ENCODE peak calls at places on chromosomes 3 and 15, in six cellular contexts. D is lower lobe of right lung, G is left ventricle myocardium inferior, X is ascending aorta, H is heart left ventricle, M is upper lobe of right lung. L is an unnamed sample. For H3K4me1 and H3K36me3, the result is how much of the 10 kb centered on the place peaks cover.

GRCh38 chr15:95192923-95193322 is 961.6 kb downstream of the MCTP2 start:
- DNase-seq in D (no peak), G (no peak), X (no peak), H (no peak), M (no peak), L (no peak)

GRCh38 chr3:138439646-138440045 is 5.2 kb downstream of the ESYT3 start:
- DNase-seq in D (no peak), G (no peak), X (no peak), H (no peak), M (no peak), L (no peak)

GRCh38 chr3:134754768-134755559 is 40.1 kb upstream of the EPHB1 start:
- DNase-seq in D (no peak), G (peak), X (no peak), H (peak), M (no peak), L (peak)

GRCh38 chr3:105967117-105967516 is 98.3 kb upstream of the CBLB start:
- DNase-seq in D (no peak), G (no peak), X (no peak), H (no peak), M (no peak), L (no peak)

GRCh38 chr3:94587291-94587690 is 524.4 kb downstream of the NSUN3 start:
- DNase-seq in D (no peak), G (no peak), X (no peak), H (no peak), M (no peak), L (no peak)

GRCh38 chr3:142447308-142447851 is 457 bp downstream of the XRN1 start:
- DNase-seq in D (peak), G (peak), X (no peak), H (no peak), M (peak), L (peak)

GRCh38 chr3:9067352-9067975 is 104.2 kb upstream of the RAD18 start:
- DNase-seq in D (no peak), G (no peak), X (no peak), H (no peak), M (no peak), L (peak)

GRCh38 chr3:12423918-12424634 is 60.2 kb upstream of the TSEN2 start:
- DNase-seq in D (no peak), G (no peak), X (no peak), H (no peak), M (no peak), L (peak)

GRCh38 chr3:196639517-196640500 is at the start of gene NRROS:
- DNase-seq in D (peak), G (peak), X (peak), H (peak), M (peak), L (peak)

GRCh38 chr15:65902373-65902772 is 33.1 kb downstream of the RAB11A start:
- DNase-seq in D (peak), G (peak), X (no peak), H (peak), M (peak), L (no peak)

GRCh38 chr3:149767720-149768119 is 15.4 kb upstream of the COMMD2 start:
- DNase-seq in D (no peak), G (no peak), X (no peak), H (no peak), M (no peak), L (no peak)

GRCh38 chr3:171350364-171350763 is 109.8 kb downstream of the TNIK start:
- DNase-seq in D (no peak), G (no peak), X (no peak), H (no peak), M (no peak), L (no peak)

GRCh38 chr15:29122506-29122905 is 147.1 kb downstream of the NSMCE3 start:
- DNase-seq in D (no peak), G (no peak), X (no peak), H (no peak), M (no peak), L (no peak)

GRCh38 chr15:74438696-74439316 is 5.0 kb upstream of the SEMA7A start:
- DNase-seq in D (peak), G (peak), X (no peak), H (peak), M (peak), L (peak)

GRCh38 chr3:63979093-63979492 is 44.2 kb downstream of the PSMD6 start:
- DNase-seq in D (no peak), G (no peak), X (no peak), H (no peak), M (no peak), L (no peak)

GRCh38 chr15:74380361-74381189 is 13.1 kb upstream of the CYP11A1 start:
- DNase-seq in D (no peak), G (no peak), X (no peak), H (no peak), M (no peak), L (no peak)

GRCh38 chr15:76312540-76313174 is 1.4 kb upstream of the ETFA start:
- DNase-seq in D (no peak), G (no peak), X (no peak), H (no peak), M (no peak), L (no peak)

GRCh38 chr3:127448161-127448561 is 142.4 kb downstream of the TPRA1 start:
- DNase-seq in D (no peak), G (no peak), X (no peak), H (no peak), M (peak), L (peak)

GRCh38 chr3:34108976-34109375 is 310.5 kb downstream of the PDCD6IP start:
- DNase-seq in D (no peak), G (no peak), X (no peak), H (no peak), M (no peak), L (no peak)

DNA sequence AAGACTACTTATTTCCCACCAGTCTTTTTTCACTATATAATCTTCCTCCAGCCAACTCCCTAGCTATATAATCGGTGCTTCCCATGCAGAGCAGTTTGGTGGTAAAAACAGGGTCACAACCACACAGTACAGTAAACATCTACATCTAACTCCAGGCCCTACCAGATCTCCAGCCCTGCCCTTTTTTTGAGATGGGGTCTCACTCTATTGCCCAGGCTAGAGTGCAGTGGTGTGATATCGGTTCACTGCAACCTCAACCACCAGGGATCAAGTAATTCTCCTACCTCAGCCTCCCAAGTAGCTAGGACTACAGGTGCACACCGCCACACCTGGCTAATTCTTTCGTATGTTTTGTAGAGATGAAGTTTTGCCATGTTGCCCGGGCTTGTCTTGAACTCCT is 49.1 kb upstream of the TLE3 start:
- DNase-seq in D (no peak), G (no peak), X (no peak), H (no peak), M (no peak), L (no peak)
- H3K4me1 ChIP-seq in D (under half), G (under half), X (under half), H (under half), M (under half), L (under half)

GRCh38 chr3:72354486-72354885 is 493.8 kb downstream of the SHQ1 start:
- DNase-seq in D (no peak), G (no peak), X (no peak), H (no peak), M (no peak), L (no peak)

GRCh38 chr3:72353236-72354105 is 494.8 kb downstream of the SHQ1 start:
- DNase-seq in D (no peak), G (no peak), X (no peak), H (no peak), M (no peak), L (no peak)

GRCh38 chr3:72351536-72351935 is 496.7 kb downstream of the SHQ1 start:
- DNase-seq in D (no peak), G (no peak), X (no peak), H (no peak), M (no peak), L (no peak)

GRCh38 chr3:72352176-72352575 is 496.1 kb downstream of the SHQ1 start:
- DNase-seq in D (no peak), G (no peak), X (no peak), H (no peak), M (no peak), L (no peak)

DNA sequence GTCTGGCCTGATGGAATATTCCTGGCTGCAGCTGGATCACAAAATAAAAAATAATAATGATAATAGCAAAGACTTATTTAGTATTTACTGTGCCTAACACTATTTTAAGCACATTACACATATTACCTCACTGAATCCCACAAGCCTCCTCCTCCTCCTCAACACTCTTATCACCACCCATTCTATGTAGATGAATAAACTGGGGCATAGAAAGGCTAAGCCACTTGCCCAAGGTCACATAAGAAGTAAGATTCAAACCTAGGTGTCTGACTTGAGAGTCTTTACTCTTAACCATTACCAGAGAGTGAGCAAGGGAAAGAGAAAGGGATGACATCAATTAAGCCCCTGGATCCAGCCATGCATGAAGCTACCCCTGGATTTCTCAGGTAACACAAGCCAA is 493.1 kb downstream of the SHQ1 start:
- DNase-seq in D (no peak), G (no peak), X (no peak), H (no peak), M (no peak), L (no peak)
- TF ChIP-seq CTCF in D (no peak), G (no peak), X (no peak), H (no peak), M (no peak), L (no peak)

DNA sequence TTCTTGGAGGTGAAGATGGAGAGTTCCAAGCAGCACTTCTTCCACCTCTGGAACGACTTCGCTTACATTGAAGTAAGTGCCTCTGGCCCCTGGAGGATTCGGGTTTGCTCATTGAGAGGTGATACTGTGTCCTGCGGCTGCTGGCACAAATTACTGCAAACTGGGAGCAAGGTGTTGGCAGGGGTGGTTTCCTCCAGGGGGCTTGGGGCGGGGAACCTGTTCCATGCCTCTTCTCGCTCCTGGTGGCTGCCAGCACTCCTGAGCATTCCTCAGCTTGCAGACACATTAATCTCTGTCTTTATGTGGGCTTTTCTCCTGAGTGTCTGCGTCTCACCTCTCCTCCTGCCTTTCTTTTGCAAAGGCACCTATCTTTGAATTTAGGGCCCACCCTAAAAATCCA is 47.4 kb downstream of the MESD start:
- DNase-seq in D (no peak), G (no peak), X (no peak), H (no peak), M (no peak), L (no peak)
- H3K36me3 ChIP-seq in D (half or more), G (under half), X (under half), H (half or more), M (half or more), L (under half)

GRCh38 chr3:140752499-140752898 is 74.6 kb downstream of the TRIM42 start:
- DNase-seq in D (no peak), G (no peak), X (no peak), H (no peak), M (no peak), L (no peak)
- H3K4me1 ChIP-seq in D (under half), G (under half), X (under half), H (under half), M (under half), L (under half)

GRCh38 chr3:104610730-104611652 is 755.7 kb upstream of the ALCAM start:
- DNase-seq in D (no peak), G (no peak), X (no peak), H (no peak), M (no peak), L (no peak)
- TF ChIP-seq CTCF in D (peak), G (no peak), X (no peak), H (no peak), M (peak), L (no peak)

GRCh38 chr3:68977486-68978167 is 35.9 kb downstream of the EOGT start:
- DNase-seq in D (no peak), G (no peak), X (no peak), H (no peak), M (no peak), L (no peak)
- H3K36me3 ChIP-seq in D (half or more), G (half or more), X (half or more), H (half or more), M (half or more), L (under half)